ENCODE peak calls at places on chromosomes 3 and 15, in eight cellular contexts. Z, Q, Y, L, P, E, A and S are unnamed samples. For H3K4me1, the result is how much of the 10 kb centered on the place peaks cover.

GRCh38 chr15:31537770-31538592 is 211.3 kb downstream of the KLF13 start:
- DNase-seq in P (peak), A (no peak), Y (no peak), Q (no peak), L (no peak), E (no peak), Z (no peak), S (peak)

GRCh38 chr3:71785594-71786472 is 885 bp upstream of the PROK2 start:
- DNase-seq in E (no peak), Y (no peak), A (no peak), P (no peak), Z (no peak), Q (no peak), L (no peak), S (no peak)

GRCh38 chr3:58452176-58452575 is 18.5 kb upstream of the PDHB start:
- DNase-seq in E (no peak), Z (no peak), P (no peak), Q (no peak), Y (peak), A (no peak), L (no peak), S (no peak)

GRCh38 chr3:49804141-49805041 is 1.3 kb downstream of the INKA1 start:
- DNase-seq in L (no peak), E (peak), Y (no peak), Z (no peak), A (peak), Q (no peak), P (no peak), S (no peak)

GRCh38 chr3:170903123-170903522 is 5.3 kb downstream of the EIF5A2 start:
- DNase-seq in Z (no peak), A (no peak), Q (no peak), E (no peak), L (no peak), Y (no peak), P (no peak), S (no peak)

GRCh38 chr3:41265011-41265545 is 65.8 kb downstream of the CTNNB1 start:
- DNase-seq in Y (no peak), Q (no peak), A (no peak), L (no peak), Z (no peak), P (no peak), E (no peak), S (no peak)

GRCh38 chr3:170003881-170004356 is 33.9 kb upstream of the GPR160 start:
- DNase-seq in Q (no peak), Z (no peak), A (no peak), E (peak), Y (peak), L (no peak), P (no peak), S (no peak)

GRCh38 chr3:4979401-4980228 is at the start of gene BHLHE40:
- DNase-seq in L (no peak), Z (no peak), E (peak), Q (no peak), A (peak), Y (no peak), P (peak), S (no peak)

DNA sequence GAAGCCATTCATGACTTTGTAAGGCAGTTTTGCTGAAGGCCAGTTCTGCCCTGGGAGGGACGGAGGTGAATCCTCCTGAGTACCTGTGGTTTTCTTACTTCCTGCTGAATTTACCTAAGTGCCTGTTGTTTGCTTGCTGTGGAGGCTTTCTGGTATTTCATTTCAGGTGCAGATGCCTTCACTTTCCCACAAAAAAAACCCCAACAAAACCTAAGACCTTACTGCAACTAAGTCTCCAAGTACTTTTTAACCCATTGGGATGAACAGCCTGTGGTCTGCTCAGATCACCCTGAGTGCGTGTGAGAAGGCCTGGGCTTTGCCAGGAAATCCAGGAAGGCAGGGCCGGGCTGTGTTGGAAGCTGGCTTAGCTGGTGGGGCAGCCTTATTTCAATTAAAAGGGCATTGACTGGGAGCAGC is 65.3 kb downstream of the IGF1R start:
- DNase-seq in Z (peak), L (no peak), P (peak), A (no peak), E (peak), Q (peak), Y (no peak), S (no peak)
- H3K4me1 ChIP-seq in Z (half or more), L (under half), P (under half), A (half or more), E (under half), Q (under half), Y (half or more), S (half or more)

GRCh38 chr3:118972974-118973373 is 61.7 kb downstream of the IGSF11 start:
- DNase-seq in Y (no peak), Q (no peak), E (no peak), A (no peak), Z (no peak), P (no peak), L (no peak), S (no peak)
- TF ChIP-seq POLR2AphosphoS5 in Y (no peak), Q (no peak), E (no peak), A (no peak), Z (no peak), P (no peak), L (no peak), S (no peak)

DNA sequence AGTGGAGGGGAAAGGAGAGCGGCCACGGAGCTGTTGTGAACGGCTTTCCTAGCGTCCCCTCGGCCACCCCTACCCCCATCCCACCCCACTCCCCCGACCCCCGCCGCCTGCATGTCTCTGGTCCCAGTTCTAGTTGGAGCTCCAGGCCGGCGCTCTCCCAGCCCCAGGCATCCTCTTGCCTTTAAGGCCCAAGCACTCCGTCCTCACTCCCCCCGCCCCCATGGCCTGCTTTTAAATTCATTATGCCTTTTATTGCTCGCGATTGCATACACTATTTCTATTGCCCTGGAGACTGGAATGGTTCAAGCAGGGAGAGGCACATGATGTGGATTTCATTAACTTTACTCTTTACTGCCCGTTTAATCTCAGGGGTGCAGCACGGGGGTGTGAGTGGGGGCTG is 13.4 kb upstream of the CCDC33 start:
- DNase-seq in Q (no peak), A (no peak), E (no peak), Y (no peak), L (no peak), P (no peak), Z (no peak), S (no peak)
- H3K4me1 ChIP-seq in Q (under half), A (under half), E (under half), Y (under half), L (under half), P (under half), Z (under half), S (under half)

GRCh38 chr15:57220220-57220619 is 156.1 kb upstream of the CGNL1 start:
- DNase-seq in Y (no peak), A (no peak), Q (no peak), Z (no peak), L (no peak), P (no peak), E (peak), S (no peak)
- TF ChIP-seq POLR2AphosphoS5 in Y (no peak), A (no peak), Q (no peak), Z (no peak), L (no peak), P (no peak), E (no peak), S (peak)